ENCODE peak calls at places on chromosomes 7 and 10, in four cellular contexts. F is HL-60; L is CD8-positive, alpha-beta memory T cell; B is testis. O is an unnamed sample. For H3K27me3, the result is how much of the 10 kb centered on the place peaks cover.

GRCh38 chr10:11017575-11018425 is at the start of gene CELF2:
- DNase-seq in F (no peak), L (peak), B (peak), O (peak)

GRCh38 chr7:158959021-158959717 is 102.8 kb downstream of the DYNC2I1 start:
- DNase-seq in F (no peak), L (no peak), B (no peak), O (no peak)

GRCh38 chr7:76383089-76383944 is 24.5 kb upstream of the YWHAG start:
- DNase-seq in F (no peak), L (no peak), B (peak), O (no peak)

GRCh38 chr7:144379791-144380384 is 23.6 kb downstream of the NOBOX start:
- DNase-seq in F (no peak), L (no peak), B (no peak), O (no peak)

GRCh38 chr7:84532196-84532595 is 337.6 kb upstream of the SEMA3A start:
- DNase-seq in F (no peak), L (no peak), B (no peak), O (no peak)

GRCh38 chr7:142557971-142558582 is 191.2 kb upstream of the PRSS1 start:
- DNase-seq in F (peak), L (peak), B (peak), O (no peak)

GRCh38 chr10:93390691-93391090 is 91.4 kb downstream of the MYOF start:
- DNase-seq in F (no peak), L (no peak), B (no peak), O (no peak)

GRCh38 chr7:36201122-36201723 is 48.2 kb downstream of the EEPD1 start:
- DNase-seq in F (no peak), L (no peak), B (no peak), O (no peak)

GRCh38 chr7:50718876-50719275 is 63.8 kb downstream of the GRB10 start:
- DNase-seq in F (no peak), L (no peak), B (no peak), O (no peak)

GRCh38 chr10:21078410-21079329 is 181.6 kb upstream of the NEBL start:
- DNase-seq in F (peak), L (no peak), B (peak), O (peak)

GRCh38 chr7:140544278-140544896 is 65.1 kb upstream of the MKRN1 start:
- DNase-seq in F (no peak), L (no peak), B (no peak), O (no peak)

GRCh38 chr7:20330797-20331230 is at the start of gene ITGB8:
- DNase-seq in F (peak), L (no peak), B (no peak), O (peak)

GRCh38 chr10:33286186-33286934 is 48.1 kb downstream of the NRP1 start:
- DNase-seq in F (no peak), L (no peak), B (no peak), O (no peak)

GRCh38 chr10:28497313-28498126 is 35.4 kb upstream of the WAC start:
- DNase-seq in F (no peak), L (no peak), B (no peak), O (no peak)

GRCh38 chr10:28494420-28494819 is 38.5 kb upstream of the WAC start:
- DNase-seq in F (no peak), L (no peak), B (no peak), O (no peak)

GRCh38 chr10:28496017-28496416 is 36.9 kb upstream of the WAC start:
- DNase-seq in F (no peak), L (no peak), B (no peak), O (no peak)

GRCh38 chr10:28496481-28496961 is 36.4 kb upstream of the WAC start:
- DNase-seq in F (peak), L (no peak), B (no peak), O (no peak)

DNA sequence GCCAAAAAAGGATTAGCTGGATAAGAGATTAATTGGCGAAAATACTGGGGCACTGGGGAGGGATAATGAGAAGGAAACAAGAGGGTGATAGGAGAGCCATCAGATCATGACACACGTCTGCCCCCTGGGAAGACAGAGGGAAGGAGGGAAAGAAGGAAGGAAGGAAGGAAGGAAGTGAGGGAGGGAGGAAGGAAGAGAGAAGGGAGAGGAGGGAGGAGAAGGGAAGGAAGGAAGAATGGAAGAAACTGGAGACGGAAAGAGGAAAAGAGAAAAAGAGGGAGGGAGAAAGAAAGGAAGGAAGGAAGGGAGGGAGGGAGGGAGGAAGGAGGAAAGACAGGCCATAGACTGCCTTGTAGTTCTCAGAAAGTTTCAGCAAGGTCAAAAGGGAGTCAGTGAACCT is 37.8 kb upstream of the WAC start:
- DNase-seq in F (no peak), L (no peak), B (no peak), O (no peak)
- H3K27ac ChIP-seq in F (no peak), L (no peak), B (no peak), O (no peak)

GRCh38 chr7:157826566-157826965 is 489.8 kb downstream of the DNAJB6 start:
- DNase-seq in F (no peak), L (no peak), B (no peak), O (no peak)

GRCh38 chr7:157828190-157828589 is 491.4 kb downstream of the DNAJB6 start:
- DNase-seq in F (no peak), L (no peak), B (no peak), O (no peak)

GRCh38 chr7:157828881-157829280 is 492.1 kb downstream of the DNAJB6 start:
- DNase-seq in F (no peak), L (no peak), B (no peak), O (no peak)

GRCh38 chr7:157827045-157827862 is 490.4 kb downstream of the DNAJB6 start:
- DNase-seq in F (no peak), L (no peak), B (no peak), O (no peak)

GRCh38 chr7:157827863-157828160 is 491.0 kb downstream of the DNAJB6 start:
- DNase-seq in F (no peak), L (no peak), B (no peak), O (no peak)
- H3K27me3 ChIP-seq in F (under half), L (under half), B (under half), O (under half)

DNA sequence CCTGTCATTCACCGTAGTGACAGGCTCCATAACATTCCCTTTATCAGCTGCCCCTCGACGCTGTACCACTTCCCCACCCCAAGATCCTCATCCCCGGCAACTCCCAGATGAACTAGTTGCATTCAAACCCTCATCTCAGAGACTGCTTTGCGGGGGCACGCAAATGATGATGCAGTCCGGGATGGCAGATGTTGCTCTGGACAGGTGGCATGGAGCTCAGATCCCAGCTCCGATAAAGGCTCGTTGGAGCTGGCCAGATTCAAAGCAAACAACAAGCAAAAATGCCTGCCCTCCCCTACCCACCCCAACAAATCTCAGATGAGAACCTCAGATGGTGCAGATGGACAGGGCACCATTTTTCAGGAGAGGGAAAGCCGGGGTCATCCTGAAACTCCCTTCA is 46.7 kb downstream of the CARD11 start:
- DNase-seq in F (no peak), L (no peak), B (no peak), O (no peak)
- H3K27ac ChIP-seq in F (no peak), L (no peak), B (no peak), O (no peak)

GRCh38 chr10:117152668-117153067 is 14.6 kb upstream of the VAX1 start:
- DNase-seq in F (no peak), L (no peak), B (no peak), O (no peak)
- H3K27me3 ChIP-seq in F (under half), L (under half), B (under half), O (under half)

O was measured in ovary.